ENCODE peak calls at places on chromosomes 4 and X, in six cellular contexts. One of them, this sample, is unnamed.

GRCh38 chrX:138710311-138710791 is 1.2 kb downstream of the FGF13 start:
- DNase-seq in brain microvascular endothelial cell: no peak
- DNase-seq in tibial nerve: no peak
- DNase-seq in HCT116: no peak
- DNase-seq in left lung: no peak
- DNase-seq in foreskin keratinocyte: no peak
- DNase-seq in this sample: no peak

GRCh38 chrX:150503898-150504219 is 64.6 kb upstream of the MTM1 start:
- DNase-seq in HCT116: no peak
- DNase-seq in left lung: peak
- DNase-seq in brain microvascular endothelial cell: no peak
- DNase-seq in foreskin keratinocyte: no peak
- DNase-seq in tibial nerve: no peak
- DNase-seq in this sample: no peak

GRCh38 chr4:53476232-53477037 is 99.0 kb downstream of the FIP1L1 start:
- DNase-seq in tibial nerve: no peak
- DNase-seq in HCT116: no peak
- DNase-seq in left lung: no peak
- DNase-seq in foreskin keratinocyte: peak
- DNase-seq in brain microvascular endothelial cell: peak
- DNase-seq in this sample: peak

GRCh38 chr4:2793920-2794706 is 1.2 kb downstream of the SH3BP2 start:
- DNase-seq in foreskin keratinocyte: no peak
- DNase-seq in left lung: peak
- DNase-seq in brain microvascular endothelial cell: no peak
- DNase-seq in tibial nerve: peak
- DNase-seq in HCT116: no peak
- DNase-seq in this sample: no peak

GRCh38 chrX:149010026-149010898 is 494.8 kb downstream of the IDS start:
- DNase-seq in tibial nerve: no peak
- DNase-seq in brain microvascular endothelial cell: no peak
- DNase-seq in left lung: no peak
- DNase-seq in HCT116: no peak
- DNase-seq in foreskin keratinocyte: no peak
- DNase-seq in this sample: no peak

GRCh38 chrX:115322375-115322774 is 32.9 kb downstream of the LUZP4 start:
- DNase-seq in foreskin keratinocyte: no peak
- DNase-seq in tibial nerve: no peak
- DNase-seq in brain microvascular endothelial cell: no peak
- DNase-seq in left lung: no peak
- DNase-seq in HCT116: no peak
- DNase-seq in this sample: no peak

GRCh38 chr4:123217676-123218075 is 178.9 kb upstream of the SPRY1 start:
- DNase-seq in HCT116: no peak
- DNase-seq in tibial nerve: no peak
- DNase-seq in foreskin keratinocyte: no peak
- DNase-seq in left lung: no peak
- DNase-seq in brain microvascular endothelial cell: no peak
- DNase-seq in this sample: no peak

GRCh38 chr4:2105559-2105958 is 46.4 kb downstream of the NAT8L start:
- DNase-seq in brain microvascular endothelial cell: peak
- DNase-seq in HCT116: no peak
- DNase-seq in foreskin keratinocyte: no peak
- DNase-seq in tibial nerve: no peak
- DNase-seq in left lung: no peak
- DNase-seq in this sample: no peak

GRCh38 chr4:159108124-159108523 is 5.2 kb downstream of the RAPGEF2 start:
- DNase-seq in foreskin keratinocyte: no peak
- DNase-seq in left lung: no peak
- DNase-seq in brain microvascular endothelial cell: no peak
- DNase-seq in HCT116: no peak
- DNase-seq in tibial nerve: no peak
- DNase-seq in this sample: no peak

GRCh38 chr4:20883231-20883630 is 183.0 kb downstream of the PACRGL start:
- DNase-seq in brain microvascular endothelial cell: no peak
- DNase-seq in tibial nerve: no peak
- DNase-seq in HCT116: no peak
- DNase-seq in foreskin keratinocyte: no peak
- DNase-seq in left lung: no peak
- DNase-seq in this sample: peak

GRCh38 chr4:155566241-155566823 is 100.3 kb upstream of the GUCY1A1 start:
- DNase-seq in HCT116: no peak
- DNase-seq in foreskin keratinocyte: no peak
- DNase-seq in left lung: no peak
- DNase-seq in tibial nerve: no peak
- DNase-seq in brain microvascular endothelial cell: no peak
- DNase-seq in this sample: no peak

GRCh38 chrX:48920713-48921104 is 1.9 kb upstream of the PIM2 start:
- DNase-seq in HCT116: no peak
- DNase-seq in left lung: no peak
- DNase-seq in tibial nerve: no peak
- DNase-seq in foreskin keratinocyte: no peak
- DNase-seq in brain microvascular endothelial cell: no peak
- DNase-seq in this sample: no peak

GRCh38 chr4:73721419-73721818 is 18.9 kb upstream of the CXCL8 start:
- DNase-seq in tibial nerve: no peak
- DNase-seq in left lung: no peak
- DNase-seq in foreskin keratinocyte: no peak
- DNase-seq in HCT116: no peak
- DNase-seq in brain microvascular endothelial cell: peak
- DNase-seq in this sample: no peak

GRCh38 chr4:119162174-119162573 is 26.5 kb downstream of the MYOZ2 start:
- DNase-seq in HCT116: no peak
- DNase-seq in brain microvascular endothelial cell: no peak
- DNase-seq in foreskin keratinocyte: no peak
- DNase-seq in tibial nerve: no peak
- DNase-seq in left lung: no peak
- DNase-seq in this sample: no peak

GRCh38 chr4:32133141-32133540 is 1413.0 kb downstream of the PCDH7 start:
- DNase-seq in brain microvascular endothelial cell: no peak
- DNase-seq in foreskin keratinocyte: no peak
- DNase-seq in HCT116: no peak
- DNase-seq in left lung: no peak
- DNase-seq in tibial nerve: no peak
- DNase-seq in this sample: peak

GRCh38 chrX:70046978-70047377 is 2.8 kb downstream of the AWAT2 start:
- DNase-seq in brain microvascular endothelial cell: no peak
- DNase-seq in HCT116: no peak
- DNase-seq in tibial nerve: no peak
- DNase-seq in left lung: no peak
- DNase-seq in foreskin keratinocyte: no peak
- DNase-seq in this sample: no peak

GRCh38 chr4:110850461-110851447 is 227.9 kb upstream of the PITX2 start:
- DNase-seq in tibial nerve: no peak
- DNase-seq in brain microvascular endothelial cell: no peak
- DNase-seq in HCT116: no peak
- DNase-seq in left lung: no peak
- DNase-seq in foreskin keratinocyte: no peak
- DNase-seq in this sample: no peak

GRCh38 chr4:7978489-7978888 is 38.8 kb upstream of the AFAP1 start:
- DNase-seq in left lung: peak
- DNase-seq in HCT116: peak
- DNase-seq in foreskin keratinocyte: peak
- DNase-seq in brain microvascular endothelial cell: no peak
- DNase-seq in tibial nerve: no peak
- DNase-seq in this sample: no peak

GRCh38 chr4:85717366-85717765 is 242.4 kb downstream of the ARHGAP24 start:
- DNase-seq in brain microvascular endothelial cell: no peak
- DNase-seq in HCT116: no peak
- DNase-seq in foreskin keratinocyte: no peak
- DNase-seq in left lung: no peak
- DNase-seq in tibial nerve: no peak
- DNase-seq in this sample: no peak

GRCh38 chrX:42090395-42090794 is 167.0 kb upstream of the CASK start:
- DNase-seq in HCT116: no peak
- DNase-seq in brain microvascular endothelial cell: no peak
- DNase-seq in left lung: no peak
- DNase-seq in foreskin keratinocyte: no peak
- DNase-seq in tibial nerve: no peak
- DNase-seq in this sample: no peak

GRCh38 chr4:151103758-151104157 is 4.3 kb downstream of the RPS3A start:
- DNase-seq in tibial nerve: no peak
- DNase-seq in left lung: no peak
- DNase-seq in brain microvascular endothelial cell: no peak
- DNase-seq in HCT116: no peak
- DNase-seq in foreskin keratinocyte: no peak
- DNase-seq in this sample: no peak
- H3K27ac ChIP-seq in tibial nerve: no peak
- H3K27ac ChIP-seq in left lung: no peak
- H3K27ac ChIP-seq in brain microvascular endothelial cell: no peak
- H3K27ac ChIP-seq in HCT116: no peak
- H3K27ac ChIP-seq in foreskin keratinocyte: no peak
- H3K27ac ChIP-seq in this sample: no peak

GRCh38 chr4:11480683-11481082 is 52.0 kb upstream of the HS3ST1 start:
- DNase-seq in brain microvascular endothelial cell: no peak
- DNase-seq in HCT116: no peak
- DNase-seq in tibial nerve: no peak
- DNase-seq in left lung: peak
- DNase-seq in foreskin keratinocyte: no peak
- DNase-seq in this sample: no peak
- H3K27ac ChIP-seq in brain microvascular endothelial cell: no peak
- H3K27ac ChIP-seq in HCT116: no peak
- H3K27ac ChIP-seq in tibial nerve: no peak
- H3K27ac ChIP-seq in left lung: no peak
- H3K27ac ChIP-seq in foreskin keratinocyte: no peak
- H3K27ac ChIP-seq in this sample: peak

GRCh38 chrX:71068052-71068918 is at the start of gene SNX12:
- DNase-seq in tibial nerve: peak
- DNase-seq in left lung: peak
- DNase-seq in HCT116: peak
- DNase-seq in foreskin keratinocyte: peak
- DNase-seq in brain microvascular endothelial cell: peak
- DNase-seq in this sample: peak
- H3K27ac ChIP-seq in tibial nerve: peak
- H3K27ac ChIP-seq in left lung: peak
- H3K27ac ChIP-seq in HCT116: peak
- H3K27ac ChIP-seq in foreskin keratinocyte: peak
- H3K27ac ChIP-seq in brain microvascular endothelial cell: peak
- H3K27ac ChIP-seq in this sample: peak

DNA sequence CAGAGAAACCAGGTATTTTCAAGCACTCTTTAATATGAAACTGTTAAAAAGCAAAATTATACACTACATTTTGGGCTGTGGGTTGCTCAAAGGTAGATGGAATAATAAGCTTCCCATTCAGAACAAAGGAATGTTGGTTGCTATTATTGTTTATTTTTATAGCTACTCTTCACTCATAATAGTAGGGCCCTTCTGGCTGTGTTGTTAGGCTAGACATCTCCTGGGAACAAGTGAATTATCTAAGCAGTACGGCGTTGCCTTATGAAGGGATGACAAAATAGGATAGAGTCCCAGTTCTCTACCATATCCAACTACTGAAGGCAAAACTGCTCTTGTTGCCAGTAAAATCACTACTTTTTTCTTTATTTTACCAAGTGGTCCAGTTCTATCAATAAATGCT is 34.2 kb downstream of the TENM3 start:
- DNase-seq in tibial nerve: no peak
- DNase-seq in left lung: no peak
- DNase-seq in HCT116: no peak
- DNase-seq in foreskin keratinocyte: no peak
- DNase-seq in brain microvascular endothelial cell: peak
- DNase-seq in this sample: no peak
- H3K27ac ChIP-seq in tibial nerve: no peak
- H3K27ac ChIP-seq in left lung: no peak
- H3K27ac ChIP-seq in HCT116: no peak
- H3K27ac ChIP-seq in foreskin keratinocyte: no peak
- H3K27ac ChIP-seq in brain microvascular endothelial cell: no peak
- H3K27ac ChIP-seq in this sample: no peak